ENCODE peak calls at places on chromosomes 13 and 19, in six cellular contexts. H is fibroblast of lung, V is GM23338, C is tibial artery, K is cardiac muscle cell, L is endodermal cell. W is an unnamed sample.

GRCh38 chr19:46944918-46945628 is 74.6 kb upstream of the NPAS1 start:
- DNase-seq in H (peak), V (peak), C (peak), K (peak), L (peak), W (no peak)

GRCh38 chr13:102799544-102800144 is 725 bp downstream of the BIVM start:
- DNase-seq in H (peak), V (peak), C (no peak), K (no peak), L (peak), W (no peak)

GRCh38 chr19:4575978-4576933 is 16.8 kb upstream of the SEMA6B start:
- DNase-seq in H (peak), V (peak), C (peak), K (peak), L (peak), W (no peak)

GRCh38 chr19:42284641-42285341 is 15.7 kb downstream of the CIC start:
- DNase-seq in H (no peak), V (peak), C (no peak), K (no peak), L (peak), W (no peak)

GRCh38 chr13:23751195-23751594 is 138.0 kb downstream of the MIPEP start:
- DNase-seq in H (peak), V (no peak), C (no peak), K (no peak), L (no peak), W (no peak)

GRCh38 chr19:18340237-18340989 is at the start of gene PGPEP1:
- DNase-seq in H (peak), V (peak), C (peak), K (peak), L (peak), W (peak)

GRCh38 chr13:98851276-98851675 is 98.8 kb upstream of the SLC15A1 start:
- DNase-seq in H (no peak), V (no peak), C (no peak), K (no peak), L (no peak), W (no peak)

GRCh38 chr19:41541990-41542584 is 33.9 kb upstream of the CEACAM21 start:
- DNase-seq in H (no peak), V (peak), C (peak), K (peak), L (peak), W (peak)

GRCh38 chr19:45547965-45548609 is 36.5 kb downstream of the OPA3 start:
- DNase-seq in H (peak), V (no peak), C (no peak), K (peak), L (no peak), W (peak)

GRCh38 chr19:46355234-46355990 is 8.5 kb downstream of the PPP5C start:
- DNase-seq in H (no peak), V (no peak), C (no peak), K (no peak), L (no peak), W (no peak)

GRCh38 chr13:32281083-32281482 is 34.1 kb downstream of the ZAR1L start:
- DNase-seq in H (no peak), V (no peak), C (no peak), K (no peak), L (no peak), W (no peak)
- H3K27ac ChIP-seq in H (no peak), V (no peak), C (no peak), K (no peak), L (no peak), W (no peak)

DNA sequence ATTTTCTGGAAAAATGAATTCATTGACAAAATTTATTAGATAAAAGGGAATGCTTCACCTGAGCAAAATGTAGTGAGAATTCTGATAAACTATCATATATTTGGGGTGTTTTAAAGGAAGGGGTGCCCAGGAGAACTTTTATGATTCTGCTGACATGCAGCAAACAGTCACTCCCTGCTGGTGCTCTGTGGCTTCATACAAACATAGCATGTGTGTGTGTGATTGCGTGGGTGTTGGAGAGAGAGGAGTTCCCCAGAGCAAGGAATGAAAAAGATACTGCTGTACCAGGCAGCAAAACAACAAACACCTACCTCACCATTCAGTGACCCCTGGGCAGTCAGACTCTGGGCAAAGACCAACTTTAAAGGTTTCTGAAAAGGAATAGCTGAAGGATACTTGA is 546.7 kb downstream of the RFC3 start:
- DNase-seq in H (peak), V (no peak), C (no peak), K (peak), L (no peak), W (no peak)
- TF ChIP-seq CTCF in H (no peak), V (no peak), C (no peak), K (no peak), L (no peak), W (no peak)

GRCh38 chr19:2252481-2253105 is 3.5 kb downstream of the AMH start:
- DNase-seq in H (no peak), V (peak), C (no peak), K (no peak), L (no peak), W (no peak)
- H3K27ac ChIP-seq in H (no peak), V (no peak), C (no peak), K (no peak), L (no peak), W (no peak)

GRCh38 chr13:62337109-62337880 is 921.6 kb upstream of the PCDH20 start:
- DNase-seq in H (no peak), V (peak), C (no peak), K (no peak), L (no peak), W (no peak)
- TF ChIP-seq CTCF in H (no peak), V (no peak), C (no peak), K (no peak), L (no peak), W (no peak)

W was measured in PC-9.